ENCODE peak calls at places on chromosomes 12 and 14, in seven cellular contexts. R is uterus, T is body of pancreas, F is colonic mucosa, V is spleen, S is thoracic aorta, H is cardiac muscle cell. C is an unnamed sample.
A peak's percentile ranks its signal among the peaks of the same experiment; 100 is the strongest.

GRCh38 chr12:6323340-6323994 is 13.0 kb downstream of the PLEKHG6 start:
- DNase-seq in R (peak; percentile 62), T (peak; percentile 73), F (no peak), V (peak; percentile 79), S (no peak), H (peak; percentile 96), C (no peak)

GRCh38 chr12:91194500-91194899 is 11.9 kb upstream of the DCN start:
- DNase-seq in R (no peak), T (no peak), F (no peak), V (no peak), S (no peak), H (peak; percentile 66), C (no peak)

GRCh38 chr12:113172185-113172584 is 13.1 kb downstream of the DDX54 start:
- DNase-seq in R (no peak), T (no peak), F (no peak), V (no peak), S (no peak), H (no peak), C (no peak)

GRCh38 chr12:69136931-69137613 is 102.3 kb upstream of the CPSF6 start:
- DNase-seq in R (no peak), T (no peak), F (no peak), V (no peak), S (no peak), H (no peak), C (no peak)

GRCh38 chr14:59435987-59436386 is 29.2 kb downstream of the GPR135 start:
- DNase-seq in R (no peak), T (no peak), F (no peak), V (no peak), S (no peak), H (peak; percentile 17), C (no peak)

GRCh38 chr12:128810182-128811127 is 13.3 kb downstream of the SLC15A4 start:
- DNase-seq in R (no peak), T (peak; percentile 33), F (no peak), V (no peak), S (no peak), H (no peak), C (peak; percentile 71)

GRCh38 chr12:52877242-52877641 is 27.6 kb downstream of the KRT8 start:
- DNase-seq in R (no peak), T (no peak), F (no peak), V (no peak), S (no peak), H (no peak), C (no peak)

GRCh38 chr12:46661161-46661845 is 164.5 kb downstream of the SLC38A4 start:
- DNase-seq in R (no peak), T (peak; percentile 64), F (peak; percentile 33), V (no peak), S (no peak), H (peak; percentile 94), C (no peak)

GRCh38 chr14:26187996-26188605 is 409.7 kb downstream of the NOVA1 start:
- DNase-seq in R (no peak), T (no peak), F (no peak), V (no peak), S (no peak), H (peak; percentile 24), C (no peak)

GRCh38 chr14:92366237-92366636 is 43.3 kb downstream of the SLC24A4 start:
- DNase-seq in R (no peak), T (no peak), F (no peak), V (no peak), S (no peak), H (no peak), C (no peak)

GRCh38 chr12:14403711-14404164 is 38.3 kb downstream of the ATF7IP start:
- DNase-seq in R (no peak), T (peak; percentile 72), F (peak; percentile 51), V (no peak), S (no peak), H (peak; percentile 92), C (no peak)

GRCh38 chr14:95038521-95039250 is 118.6 kb downstream of the DICER1 start:
- DNase-seq in R (no peak), T (no peak), F (no peak), V (peak; percentile 30), S (no peak), H (no peak), C (no peak)

GRCh38 chr12:32270818-32271710 is 128.3 kb upstream of the FGD4 start:
- DNase-seq in R (no peak), T (peak; percentile 33), F (no peak), V (no peak), S (no peak), H (peak; percentile 37), C (no peak)

GRCh38 chr12:119659289-119659897 is 8.5 kb upstream of the PRKAB1 start:
- DNase-seq in R (no peak), T (peak; percentile 33), F (peak; percentile 43), V (no peak), S (no peak), H (peak; percentile 33), C (no peak)

GRCh38 chr14:35335388-35336092 is 43.4 kb downstream of the PSMA6 start:
- DNase-seq in R (peak; percentile 72), T (peak; percentile 81), F (peak; percentile 97), V (no peak), S (no peak), H (peak; percentile 32), C (peak; percentile 57)

GRCh38 chr14:103543140-103543539 is 14.1 kb downstream of the TRMT61A start:
- DNase-seq in R (no peak), T (no peak), F (no peak), V (peak; percentile 54), S (no peak), H (no peak), C (no peak)

GRCh38 chr12:63276537-63277365 is 125.8 kb upstream of the AVPR1A start:
- DNase-seq in R (no peak), T (peak; percentile 56), F (peak; percentile 17), V (no peak), S (no peak), H (peak; percentile 15), C (no peak)

GRCh38 chr12:80001562-80001961 is 66.7 kb upstream of the PPP1R12A start:
- DNase-seq in R (no peak), T (no peak), F (no peak), V (no peak), S (no peak), H (no peak), C (no peak)

DNA sequence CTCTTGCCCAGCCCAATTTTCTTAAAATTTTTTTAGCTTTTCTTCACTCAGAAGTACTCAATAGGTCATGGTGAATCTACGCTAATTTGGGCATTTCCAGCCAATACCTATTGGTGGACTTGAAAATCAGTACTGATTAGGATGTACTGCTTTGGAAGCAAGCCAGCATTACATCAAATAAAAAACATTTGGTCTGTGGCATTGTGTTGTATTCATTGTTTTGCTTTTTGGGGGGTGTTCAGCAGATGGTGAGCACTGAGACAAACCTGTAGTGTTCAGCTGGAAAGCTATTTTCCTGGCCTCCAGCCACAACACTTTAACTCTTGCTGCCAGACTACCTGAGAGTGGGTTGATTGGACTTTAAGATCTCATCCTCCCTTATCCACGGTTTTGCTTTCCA is 4.0 kb downstream of the MAPKAPK5 start:
- DNase-seq in R (no peak), T (no peak), F (no peak), V (no peak), S (no peak), H (peak; percentile 10), C (no peak)
- H3K36me3 ChIP-seq in R (no peaks in the 10 kb centered on the region), T (no peaks in the 10 kb centered on the region), F (no peaks in the 10 kb centered on the region), V (no peaks in the 10 kb centered on the region), S (peaks cover 8% of the 10 kb centered on the region), H (no peaks in the 10 kb centered on the region), C (peaks cover 15% of the 10 kb centered on the region)

GRCh38 chr12:17928708-17929366 is 161.2 kb downstream of the RERGL start:
- DNase-seq in R (no peak), T (no peak), F (no peak), V (no peak), S (no peak), H (peak; percentile 4), C (no peak)
- TF ChIP-seq CTCF in R (no peak), T (no peak), F (no peak), V (no peak), S (no peak), H (no peak), C (no peak)

DNA sequence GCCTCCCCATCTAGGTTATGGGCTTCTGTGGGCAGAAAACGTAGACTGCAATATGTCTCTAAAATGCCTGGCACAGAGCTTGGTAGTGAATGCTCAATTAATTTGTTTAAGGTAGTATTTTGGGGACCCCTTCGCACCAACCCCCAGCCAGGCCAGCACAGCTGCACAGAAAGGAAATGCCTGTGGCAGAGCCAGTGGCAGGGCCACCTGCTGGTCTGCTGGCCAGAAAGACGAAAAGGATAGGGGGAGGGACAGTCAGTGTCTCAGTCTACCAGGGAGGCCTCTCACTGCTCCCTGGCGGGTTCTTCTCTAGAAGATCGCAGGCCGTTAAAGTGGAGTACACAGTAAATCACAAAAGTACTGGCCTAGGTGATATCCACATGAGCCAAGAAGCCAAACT is 3.5 kb downstream of the RAB15 start:
- DNase-seq in R (no peak), T (no peak), F (no peak), V (no peak), S (no peak), H (no peak), C (no peak)
- H3K27ac ChIP-seq in R (no peak overlapping the region), T (no peak overlapping the region), F (no peak overlapping the region), V (no peak overlapping the region), S (no peak overlapping the region), H (no peak overlapping the region), C (no peak overlapping the region)

GRCh38 chr12:903055-903454 is 46.4 kb downstream of the RAD52 start:
- DNase-seq in R (no peak), T (no peak), F (no peak), V (no peak), S (no peak), H (no peak), C (no peak)

GRCh38 chr12:896031-896430 is 53.5 kb downstream of the RAD52 start:
- DNase-seq in R (no peak), T (no peak), F (no peak), V (no peak), S (no peak), H (no peak), C (no peak)

GRCh38 chr12:902581-902980 is 46.9 kb downstream of the RAD52 start:
- DNase-seq in R (no peak), T (no peak), F (no peak), V (no peak), S (no peak), H (no peak), C (no peak)

DNA sequence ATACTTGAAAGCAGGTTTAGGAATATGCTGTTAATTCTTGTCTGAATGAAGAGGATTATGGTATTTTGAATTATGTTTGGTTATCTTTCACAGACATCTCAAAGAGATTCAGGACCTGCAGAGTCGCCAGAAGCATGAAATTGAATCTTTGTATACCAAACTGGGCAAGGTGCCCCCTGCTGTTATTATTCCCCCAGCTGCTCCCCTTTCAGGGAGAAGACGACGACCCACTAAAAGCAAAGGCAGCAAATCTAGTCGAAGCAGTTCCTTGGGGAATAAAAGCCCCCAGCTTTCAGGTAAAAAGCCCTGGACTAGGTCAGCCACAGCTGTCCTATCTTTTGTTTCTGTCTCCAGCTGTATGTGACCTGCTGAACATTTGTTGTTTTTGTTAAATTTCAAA is 52.1 kb downstream of the RAD52 start:
- DNase-seq in R (no peak), T (no peak), F (no peak), V (no peak), S (no peak), H (no peak), C (no peak)
- H3K36me3 ChIP-seq in R (no peaks in the 10 kb centered on the region), T (peaks cover 24% of the 10 kb centered on the region), F (peaks cover 10% of the 10 kb centered on the region), V (peaks cover 84% of the 10 kb centered on the region), S (peaks cover 30% of the 10 kb centered on the region), H (peaks cover 82% of the 10 kb centered on the region), C (peaks cover 97% of the 10 kb centered on the region)